ENCODE peak calls at places on chromosomes 16 and 17, in ten cellular contexts. One of them, this sample, is unnamed.

GRCh38 chr17:45277992-45278391 is 16.1 kb upstream of the SPATA32 start:
- DNase-seq in stomach: peak; percentile 67
- DNase-seq in suprapubic skin: no peak
- DNase-seq in spleen: no peak
- DNase-seq in K562: no peak
- DNase-seq in endothelial cell of umbilical vein: peak; percentile 89
- DNase-seq in HepG2: no peak
- DNase-seq in GM12892: no peak
- DNase-seq in transverse colon: no peak
- DNase-seq in prostate gland: peak; percentile 29
- DNase-seq in this sample: no peak

GRCh38 chr17:36501963-36502362 is 15.5 kb downstream of the ZNHIT3 start:
- DNase-seq in K562: no peak
- DNase-seq in transverse colon: no peak
- DNase-seq in endothelial cell of umbilical vein: no peak
- DNase-seq in stomach: no peak
- DNase-seq in GM12892: no peak
- DNase-seq in prostate gland: no peak
- DNase-seq in HepG2: no peak
- DNase-seq in suprapubic skin: peak; percentile 44
- DNase-seq in spleen: no peak
- DNase-seq in this sample: no peak

GRCh38 chr17:13749566-13750235 is 148.0 kb upstream of the HS3ST3A1 start:
- DNase-seq in endothelial cell of umbilical vein: no peak
- DNase-seq in suprapubic skin: no peak
- DNase-seq in GM12892: no peak
- DNase-seq in stomach: no peak
- DNase-seq in prostate gland: no peak
- DNase-seq in spleen: no peak
- DNase-seq in HepG2: no peak
- DNase-seq in K562: no peak
- DNase-seq in transverse colon: no peak
- DNase-seq in this sample: no peak

GRCh38 chr17:43367588-43368242 is 31.1 kb upstream of the ARL4D start:
- DNase-seq in K562: peak; percentile 27
- DNase-seq in GM12892: peak; percentile 38
- DNase-seq in spleen: no peak
- DNase-seq in prostate gland: no peak
- DNase-seq in transverse colon: no peak
- DNase-seq in HepG2: peak; percentile 91
- DNase-seq in endothelial cell of umbilical vein: no peak
- DNase-seq in suprapubic skin: no peak
- DNase-seq in stomach: no peak
- DNase-seq in this sample: no peak

GRCh38 chr17:44216173-44216572 is 3.3 kb downstream of the UBTF start:
- DNase-seq in prostate gland: no peak
- DNase-seq in HepG2: no peak
- DNase-seq in endothelial cell of umbilical vein: no peak
- DNase-seq in suprapubic skin: no peak
- DNase-seq in stomach: no peak
- DNase-seq in spleen: peak; percentile 87
- DNase-seq in K562: no peak
- DNase-seq in transverse colon: peak; percentile 39
- DNase-seq in GM12892: no peak
- DNase-seq in this sample: no peak

GRCh38 chr17:45143101-45143670 is 5.1 kb upstream of the HEXIM1 start:
- DNase-seq in endothelial cell of umbilical vein: no peak
- DNase-seq in spleen: peak; percentile 69
- DNase-seq in prostate gland: no peak
- DNase-seq in suprapubic skin: no peak
- DNase-seq in GM12892: no peak
- DNase-seq in transverse colon: no peak
- DNase-seq in stomach: no peak
- DNase-seq in K562: no peak
- DNase-seq in HepG2: no peak
- DNase-seq in this sample: no peak

GRCh38 chr17:13541032-13541480 is 60.7 kb downstream of the HS3ST3A1 start:
- DNase-seq in transverse colon: no peak
- DNase-seq in GM12892: no peak
- DNase-seq in prostate gland: no peak
- DNase-seq in stomach: no peak
- DNase-seq in spleen: no peak
- DNase-seq in endothelial cell of umbilical vein: no peak
- DNase-seq in suprapubic skin: no peak
- DNase-seq in K562: peak; percentile 35
- DNase-seq in HepG2: no peak
- DNase-seq in this sample: no peak

GRCh38 chr17:80030730-80031410 is 4.8 kb downstream of the TBC1D16 start:
- DNase-seq in HepG2: no peak
- DNase-seq in K562: no peak
- DNase-seq in spleen: peak; percentile 37
- DNase-seq in prostate gland: peak; percentile 94
- DNase-seq in endothelial cell of umbilical vein: no peak
- DNase-seq in GM12892: no peak
- DNase-seq in stomach: peak; percentile 92
- DNase-seq in transverse colon: peak; percentile 74
- DNase-seq in suprapubic skin: no peak
- DNase-seq in this sample: no peak

GRCh38 chr16:31477220-31478216 is 5.4 kb upstream of the SLC5A2 start:
- DNase-seq in HepG2: peak; percentile 93
- DNase-seq in prostate gland: no peak
- DNase-seq in transverse colon: peak; percentile 92
- DNase-seq in K562: peak; percentile 90
- DNase-seq in GM12892: peak; percentile 62
- DNase-seq in spleen: peak; percentile 90
- DNase-seq in stomach: peak; percentile 86
- DNase-seq in suprapubic skin: no peak
- DNase-seq in endothelial cell of umbilical vein: no peak
- DNase-seq in this sample: peak; percentile 64

GRCh38 chr17:28723159-28723835 is 2.7 kb downstream of the TLCD1 start:
- DNase-seq in suprapubic skin: no peak
- DNase-seq in spleen: no peak
- DNase-seq in endothelial cell of umbilical vein: no peak
- DNase-seq in HepG2: no peak
- DNase-seq in stomach: no peak
- DNase-seq in prostate gland: no peak
- DNase-seq in GM12892: no peak
- DNase-seq in transverse colon: no peak
- DNase-seq in K562: no peak
- DNase-seq in this sample: no peak

GRCh38 chr17:28725166-28725659 is 820 bp downstream of the TLCD1 start:
- DNase-seq in HepG2: peak; percentile 65
- DNase-seq in transverse colon: no peak
- DNase-seq in suprapubic skin: no peak
- DNase-seq in prostate gland: no peak
- DNase-seq in spleen: no peak
- DNase-seq in stomach: no peak
- DNase-seq in GM12892: no peak
- DNase-seq in endothelial cell of umbilical vein: peak; percentile 38
- DNase-seq in K562: peak; percentile 52
- DNase-seq in this sample: no peak

GRCh38 chr17:28725660-28726395 is at the start of gene TLCD1:
- DNase-seq in endothelial cell of umbilical vein: peak; percentile 58
- DNase-seq in GM12892: peak; percentile 75
- DNase-seq in spleen: peak; percentile 90
- DNase-seq in transverse colon: peak; percentile 73
- DNase-seq in prostate gland: peak; percentile 61
- DNase-seq in suprapubic skin: peak; percentile 88
- DNase-seq in HepG2: peak; percentile 68
- DNase-seq in K562: peak; percentile 94
- DNase-seq in stomach: peak; percentile 73
- DNase-seq in this sample: peak; percentile 73

GRCh38 chr17:28726396-28726911 is 421 bp upstream of the TLCD1 start:
- DNase-seq in GM12892: peak; percentile 65
- DNase-seq in suprapubic skin: no peak
- DNase-seq in endothelial cell of umbilical vein: no peak
- DNase-seq in K562: no peak
- DNase-seq in transverse colon: peak; percentile 79
- DNase-seq in spleen: peak; percentile 93
- DNase-seq in HepG2: peak; percentile 48
- DNase-seq in prostate gland: peak; percentile 47
- DNase-seq in stomach: peak; percentile 69
- DNase-seq in this sample: no peak

GRCh38 chr17:28724500-28725165 is 1.4 kb downstream of the TLCD1 start:
- DNase-seq in endothelial cell of umbilical vein: no peak
- DNase-seq in GM12892: no peak
- DNase-seq in HepG2: no peak
- DNase-seq in stomach: no peak
- DNase-seq in prostate gland: no peak
- DNase-seq in suprapubic skin: no peak
- DNase-seq in transverse colon: no peak
- DNase-seq in spleen: no peak
- DNase-seq in K562: no peak
- DNase-seq in this sample: no peak
- TF ChIP-seq POLR2AphosphoS5 in endothelial cell of umbilical vein: no peak
- TF ChIP-seq POLR2AphosphoS5 in GM12892: no peak
- TF ChIP-seq POLR2AphosphoS5 in HepG2: no peak
- TF ChIP-seq POLR2AphosphoS5 in stomach: no peak
- TF ChIP-seq POLR2AphosphoS5 in prostate gland: no peak
- TF ChIP-seq POLR2AphosphoS5 in suprapubic skin: no peak
- TF ChIP-seq POLR2AphosphoS5 in transverse colon: no peak
- TF ChIP-seq POLR2AphosphoS5 in spleen: no peak
- TF ChIP-seq POLR2AphosphoS5 in K562: peak; percentile 72
- TF ChIP-seq POLR2AphosphoS5 in this sample: no peak

GRCh38 chr16:5027575-5028235 is 6.0 kb downstream of the NAGPA start:
- DNase-seq in endothelial cell of umbilical vein: no peak
- DNase-seq in prostate gland: no peak
- DNase-seq in K562: no peak
- DNase-seq in GM12892: no peak
- DNase-seq in stomach: no peak
- DNase-seq in HepG2: no peak
- DNase-seq in suprapubic skin: no peak
- DNase-seq in spleen: no peak
- DNase-seq in transverse colon: no peak
- DNase-seq in this sample: no peak

GRCh38 chr16:5026664-5027063 is 7.1 kb downstream of the NAGPA start:
- DNase-seq in GM12892: no peak
- DNase-seq in endothelial cell of umbilical vein: no peak
- DNase-seq in stomach: no peak
- DNase-seq in prostate gland: no peak
- DNase-seq in HepG2: no peak
- DNase-seq in suprapubic skin: no peak
- DNase-seq in K562: no peak
- DNase-seq in transverse colon: no peak
- DNase-seq in spleen: no peak
- DNase-seq in this sample: no peak

GRCh38 chr16:5024632-5025031 is 9.1 kb downstream of the NAGPA start:
- DNase-seq in endothelial cell of umbilical vein: peak; percentile 31
- DNase-seq in K562: no peak
- DNase-seq in prostate gland: peak; percentile 16
- DNase-seq in stomach: peak; percentile 73
- DNase-seq in GM12892: no peak
- DNase-seq in transverse colon: peak; percentile 44
- DNase-seq in HepG2: no peak
- DNase-seq in spleen: no peak
- DNase-seq in suprapubic skin: no peak
- DNase-seq in this sample: no peak

GRCh38 chr16:5027086-5027485 is 6.6 kb downstream of the NAGPA start:
- DNase-seq in prostate gland: no peak
- DNase-seq in suprapubic skin: no peak
- DNase-seq in GM12892: no peak
- DNase-seq in HepG2: no peak
- DNase-seq in spleen: no peak
- DNase-seq in endothelial cell of umbilical vein: no peak
- DNase-seq in transverse colon: no peak
- DNase-seq in stomach: no peak
- DNase-seq in K562: no peak
- DNase-seq in this sample: no peak

GRCh38 chr16:5025171-5025632 is 8.5 kb downstream of the NAGPA start:
- DNase-seq in suprapubic skin: no peak
- DNase-seq in spleen: no peak
- DNase-seq in GM12892: no peak
- DNase-seq in stomach: peak; percentile 49
- DNase-seq in endothelial cell of umbilical vein: peak; percentile 16
- DNase-seq in K562: peak; percentile 55
- DNase-seq in prostate gland: no peak
- DNase-seq in HepG2: no peak
- DNase-seq in transverse colon: peak; percentile 34
- DNase-seq in this sample: no peak
- TF ChIP-seq POLR2A in suprapubic skin: no peak
- TF ChIP-seq POLR2A in spleen: no peak
- TF ChIP-seq POLR2A in GM12892: no peak
- TF ChIP-seq POLR2A in stomach: no peak
- TF ChIP-seq POLR2A in endothelial cell of umbilical vein: no peak
- TF ChIP-seq POLR2A in K562: no peak
- TF ChIP-seq POLR2A in prostate gland: no peak
- TF ChIP-seq POLR2A in HepG2: no peak
- TF ChIP-seq POLR2A in transverse colon: no peak
- TF ChIP-seq POLR2A in this sample: no peak

DNA sequence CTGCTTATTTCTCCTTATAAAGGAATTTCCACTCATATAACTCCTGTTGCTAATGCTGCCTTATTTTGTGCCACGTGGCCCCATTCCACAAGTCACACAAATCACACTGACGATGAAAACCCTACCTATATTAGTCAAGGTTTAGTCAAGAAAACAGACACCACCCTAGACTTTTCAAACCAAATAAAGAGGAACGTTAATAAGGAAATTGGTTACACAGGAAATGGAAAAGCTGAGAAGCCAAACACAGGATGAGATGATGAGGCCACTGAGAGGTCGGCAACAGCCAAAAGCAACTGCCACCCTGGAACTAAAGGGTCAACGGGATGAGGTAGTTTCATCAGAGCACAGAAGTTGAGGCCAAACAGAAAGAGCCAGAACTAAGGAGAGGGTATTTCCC is 47.3 kb upstream of the ALOX12 start:
- DNase-seq in endothelial cell of umbilical vein: peak; percentile 33
- DNase-seq in spleen: no peak
- DNase-seq in stomach: no peak
- DNase-seq in prostate gland: no peak
- DNase-seq in GM12892: no peak
- DNase-seq in K562: no peak
- DNase-seq in HepG2: no peak
- DNase-seq in suprapubic skin: no peak
- DNase-seq in transverse colon: no peak
- DNase-seq in this sample: no peak
- TF ChIP-seq POLR2AphosphoS5 in endothelial cell of umbilical vein: no peak
- TF ChIP-seq POLR2AphosphoS5 in spleen: no peak
- TF ChIP-seq POLR2AphosphoS5 in stomach: no peak
- TF ChIP-seq POLR2AphosphoS5 in prostate gland: no peak
- TF ChIP-seq POLR2AphosphoS5 in GM12892: no peak
- TF ChIP-seq POLR2AphosphoS5 in K562: no peak
- TF ChIP-seq POLR2AphosphoS5 in HepG2: no peak
- TF ChIP-seq POLR2AphosphoS5 in suprapubic skin: no peak
- TF ChIP-seq POLR2AphosphoS5 in transverse colon: no peak
- TF ChIP-seq POLR2AphosphoS5 in this sample: no peak

GRCh38 chr17:59893617-59894100 is 738 bp downstream of the RPS6KB1 start:
- DNase-seq in stomach: no peak
- DNase-seq in endothelial cell of umbilical vein: peak; percentile 44
- DNase-seq in transverse colon: no peak
- DNase-seq in suprapubic skin: no peak
- DNase-seq in HepG2: peak; percentile 39
- DNase-seq in spleen: no peak
- DNase-seq in K562: peak; percentile 30
- DNase-seq in prostate gland: no peak
- DNase-seq in GM12892: no peak
- DNase-seq in this sample: no peak
- TF ChIP-seq POLR2A in stomach: no peak
- TF ChIP-seq POLR2A in endothelial cell of umbilical vein: no peak
- TF ChIP-seq POLR2A in transverse colon: no peak
- TF ChIP-seq POLR2A in suprapubic skin: no peak
- TF ChIP-seq POLR2A in HepG2: no peak
- TF ChIP-seq POLR2A in spleen: no peak
- TF ChIP-seq POLR2A in K562: no peak
- TF ChIP-seq POLR2A in prostate gland: no peak
- TF ChIP-seq POLR2A in GM12892: no peak
- TF ChIP-seq POLR2A in this sample: no peak

GRCh38 chr17:4944554-4945175 is 3.7 kb downstream of the PFN1 start:
- DNase-seq in HepG2: no peak
- DNase-seq in endothelial cell of umbilical vein: no peak
- DNase-seq in GM12892: no peak
- DNase-seq in prostate gland: no peak
- DNase-seq in spleen: peak; percentile 84
- DNase-seq in K562: no peak
- DNase-seq in stomach: no peak
- DNase-seq in suprapubic skin: no peak
- DNase-seq in transverse colon: no peak
- DNase-seq in this sample: no peak
- TF ChIP-seq POLR2AphosphoS5 in HepG2: peak; percentile 76
- TF ChIP-seq POLR2AphosphoS5 in endothelial cell of umbilical vein: peak; percentile 53
- TF ChIP-seq POLR2AphosphoS5 in GM12892: peak; percentile 91
- TF ChIP-seq POLR2AphosphoS5 in prostate gland: no peak
- TF ChIP-seq POLR2AphosphoS5 in spleen: no peak
- TF ChIP-seq POLR2AphosphoS5 in K562: peak; percentile 48
- TF ChIP-seq POLR2AphosphoS5 in stomach: no peak
- TF ChIP-seq POLR2AphosphoS5 in suprapubic skin: no peak
- TF ChIP-seq POLR2AphosphoS5 in transverse colon: no peak
- TF ChIP-seq POLR2AphosphoS5 in this sample: peak; percentile 92